ENCODE peak calls at places on chromosome 3, in nine cellular contexts. O, R, D, V, E, J, P, L and Y are unnamed samples. For H3K27me3 and H3K36me3, the result is how much of the 10 kb centered on the place peaks cover.

GRCh38 chr3:177282028-177282655 is 84.9 kb upstream of the TBL1XR1 start:
- DNase-seq in O (peak), R (no peak), D (no peak), V (no peak), E (no peak), J (no peak), P (no peak), L (no peak), Y (no peak)

GRCh38 chr3:16140894-16141285 is 33.6 kb upstream of the GALNT15 start:
- DNase-seq in O (no peak), R (no peak), D (no peak), V (no peak), E (no peak), J (no peak), P (no peak), L (no peak), Y (no peak)

GRCh38 chr3:51802091-51802720 is 23.2 kb upstream of the IQCF6 start:
- DNase-seq in O (no peak), R (no peak), D (no peak), V (peak), E (no peak), J (no peak), P (no peak), L (no peak), Y (no peak)

GRCh38 chr3:118803096-118803476 is 231.6 kb downstream of the IGSF11 start:
- DNase-seq in O (no peak), R (no peak), D (no peak), V (no peak), E (no peak), J (no peak), P (no peak), L (peak), Y (no peak)

GRCh38 chr3:73499787-73500186 is 125.0 kb downstream of the PDZRN3 start:
- DNase-seq in O (no peak), R (no peak), D (no peak), V (no peak), E (no peak), J (no peak), P (no peak), L (no peak), Y (no peak)

GRCh38 chr3:88113311-88114162 is 36.2 kb upstream of the C3orf38 start:
- DNase-seq in O (peak), R (no peak), D (no peak), V (peak), E (peak), J (peak), P (peak), L (peak), Y (peak)

GRCh38 chr3:55341502-55342031 is 145.5 kb downstream of the WNT5A start:
- DNase-seq in O (no peak), R (no peak), D (no peak), V (peak), E (no peak), J (no peak), P (no peak), L (no peak), Y (no peak)

GRCh38 chr3:57234613-57235575 is 7.4 kb downstream of the APPL1 start:
- DNase-seq in O (no peak), R (no peak), D (no peak), V (no peak), E (no peak), J (no peak), P (no peak), L (no peak), Y (no peak)

GRCh38 chr3:141926929-141927328 is 50.5 kb downstream of the ATP1B3 start:
- DNase-seq in O (no peak), R (no peak), D (no peak), V (no peak), E (no peak), J (no peak), P (no peak), L (no peak), Y (no peak)

GRCh38 chr3:53850895-53851294 is 4.5 kb downstream of the IL17RB start:
- DNase-seq in O (no peak), R (no peak), D (no peak), V (no peak), E (no peak), J (peak), P (peak), L (peak), Y (no peak)
- H3K27me3 ChIP-seq in O (under half), R (under half), D (under half), V (under half), E (under half), J (under half), P (under half), L (under half), Y (under half)

GRCh38 chr3:30676424-30677346 is 70.3 kb downstream of the TGFBR2 start:
- DNase-seq in O (no peak), R (no peak), D (no peak), V (no peak), E (no peak), J (no peak), P (no peak), L (no peak), Y (no peak)

GRCh38 chr3:30675774-30676173 is 69.4 kb downstream of the TGFBR2 start:
- DNase-seq in O (no peak), R (no peak), D (no peak), V (no peak), E (no peak), J (no peak), P (no peak), L (no peak), Y (no peak)

GRCh38 chr3:30673425-30674341 is 67.3 kb downstream of the TGFBR2 start:
- DNase-seq in O (no peak), R (no peak), D (no peak), V (no peak), E (no peak), J (no peak), P (peak), L (no peak), Y (no peak)

GRCh38 chr3:30672959-30673358 is 66.6 kb downstream of the TGFBR2 start:
- DNase-seq in O (no peak), R (no peak), D (no peak), V (no peak), E (no peak), J (no peak), P (no peak), L (peak), Y (no peak)

GRCh38 chr3:30675006-30675405 is 68.6 kb downstream of the TGFBR2 start:
- DNase-seq in O (no peak), R (no peak), D (no peak), V (no peak), E (no peak), J (no peak), P (no peak), L (no peak), Y (no peak)
- H3K36me3 ChIP-seq in O (half or more), R (half or more), D (half or more), V (under half), E (half or more), J (under half), P (half or more), L (under half), Y (under half)

GRCh38 chr3:46301122-46301835 is 52.6 kb upstream of the CCR2 start:
- DNase-seq in O (peak), R (no peak), D (no peak), V (no peak), E (no peak), J (no peak), P (no peak), L (no peak), Y (no peak)

GRCh38 chr3:46298871-46299607 is 54.9 kb upstream of the CCR2 start:
- DNase-seq in O (peak), R (no peak), D (no peak), V (no peak), E (no peak), J (no peak), P (no peak), L (no peak), Y (no peak)

GRCh38 chr3:46299608-46300460 is 54.1 kb upstream of the CCR2 start:
- DNase-seq in O (peak), R (no peak), D (no peak), V (no peak), E (no peak), J (no peak), P (no peak), L (no peak), Y (no peak)

GRCh38 chr3:46300461-46300789 is 53.5 kb upstream of the CCR2 start:
- DNase-seq in O (no peak), R (no peak), D (no peak), V (no peak), E (no peak), J (no peak), P (no peak), L (no peak), Y (no peak)

DNA sequence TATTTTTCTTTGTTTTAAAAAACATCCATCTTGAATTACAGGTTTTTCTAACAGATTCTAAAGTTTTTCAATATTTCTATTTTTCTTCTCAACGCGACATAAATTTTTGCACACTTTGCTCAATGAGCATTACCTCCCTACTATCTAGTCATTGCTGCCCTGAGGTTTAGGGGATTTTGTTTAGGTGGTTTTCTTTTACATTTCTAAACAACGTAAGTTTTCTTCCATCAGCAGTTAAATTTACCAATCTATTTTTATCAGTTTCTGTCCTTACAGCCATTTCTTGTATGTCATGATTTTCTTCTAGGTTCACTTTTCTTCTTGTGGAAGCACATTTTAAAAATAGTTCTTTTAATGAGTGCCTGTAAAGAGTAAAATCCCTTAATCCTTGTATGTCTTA is 49.2 kb upstream of the CCR2 start:
- DNase-seq in O (no peak), R (no peak), D (no peak), V (no peak), E (no peak), J (no peak), P (no peak), L (no peak), Y (no peak)
- H3K27me3 ChIP-seq in O (under half), R (under half), D (under half), V (under half), E (under half), J (under half), P (under half), L (under half), Y (under half)

GRCh38 chr3:13372126-13372525 is 48.0 kb downstream of the NUP210 start:
- DNase-seq in O (no peak), R (no peak), D (no peak), V (no peak), E (no peak), J (no peak), P (no peak), L (no peak), Y (no peak)

GRCh38 chr3:13375464-13375863 is 44.7 kb downstream of the NUP210 start:
- DNase-seq in O (no peak), R (no peak), D (no peak), V (no peak), E (no peak), J (no peak), P (no peak), L (no peak), Y (no peak)

GRCh38 chr3:13376091-13376490 is 44.0 kb downstream of the NUP210 start:
- DNase-seq in O (no peak), R (no peak), D (no peak), V (no peak), E (no peak), J (no peak), P (no peak), L (no peak), Y (no peak)

GRCh38 chr3:13372656-13373055 is 47.5 kb downstream of the NUP210 start:
- DNase-seq in O (no peak), R (no peak), D (no peak), V (no peak), E (no peak), J (no peak), P (no peak), L (no peak), Y (no peak)

GRCh38 chr3:13373975-13374586 is 46.0 kb downstream of the NUP210 start:
- DNase-seq in O (no peak), R (no peak), D (no peak), V (no peak), E (no peak), J (no peak), P (no peak), L (no peak), Y (no peak)
- H3K36me3 ChIP-seq in O (half or more), R (under half), D (under half), V (under half), E (under half), J (half or more), P (under half), L (under half), Y (under half)

DNA sequence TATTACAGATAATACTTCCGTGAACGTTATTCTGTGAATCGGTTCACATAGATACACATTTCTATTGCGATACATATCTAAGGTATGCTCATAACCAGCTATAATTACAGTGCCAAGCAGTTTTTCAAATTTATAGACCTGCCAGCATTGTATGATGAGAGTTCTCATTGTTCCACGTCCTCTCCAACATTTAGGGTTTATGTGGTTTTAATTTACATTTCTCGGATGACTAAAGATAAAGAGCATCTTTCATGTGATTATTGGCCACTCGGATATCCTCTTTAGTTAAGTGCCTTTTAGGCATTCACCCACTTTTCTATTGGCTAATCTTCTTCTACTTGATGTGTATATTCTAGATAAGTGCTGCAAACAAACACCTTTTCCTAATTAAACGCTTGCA is 134.7 kb upstream of the CCDC54 start:
- DNase-seq in O (no peak), R (no peak), D (no peak), V (no peak), E (no peak), J (no peak), P (no peak), L (no peak), Y (no peak)
- H3K27me3 ChIP-seq in O (under half), R (under half), D (under half), V (under half), E (under half), J (under half), P (under half), L (under half), Y (under half)